ENCODE peak calls at places on chromosomes 16 and 17, in five cellular contexts. B is GM06990, E is ovary, I is uterus, P is AG09309. R is an unnamed sample.

GRCh38 chr17:40340880-40341807 is 23.4 kb downstream of the GJD3 start:
- DNase-seq in B (peak), E (peak), I (peak), P (no peak), R (peak)

GRCh38 chr17:34366051-34366450 is 3.0 kb upstream of the CCL1 start:
- DNase-seq in B (no peak), E (no peak), I (no peak), P (no peak), R (no peak)

GRCh38 chr17:51085150-51085805 is 35.4 kb downstream of the SPAG9 start:
- DNase-seq in B (no peak), E (no peak), I (no peak), P (no peak), R (no peak)

GRCh38 chr16:87240211-87241134 is 76.7 kb downstream of the C16orf95 start:
- DNase-seq in B (no peak), E (no peak), I (no peak), P (peak), R (no peak)

GRCh38 chr17:48721009-48721402 is 1.3 kb downstream of the PRAC1 start:
- DNase-seq in B (no peak), E (no peak), I (no peak), P (no peak), R (no peak)

GRCh38 chr17:76208120-76208519 is 32.2 kb downstream of the RNF157 start:
- DNase-seq in B (peak), E (no peak), I (no peak), P (no peak), R (no peak)

GRCh38 chr16:917591-918061 is 53.2 kb downstream of the LMF1 start:
- DNase-seq in B (no peak), E (no peak), I (no peak), P (no peak), R (no peak)

GRCh38 chr17:83081561-83082201 is 2.3 kb downstream of the METRNL start:
- DNase-seq in B (no peak), E (no peak), I (no peak), P (peak), R (peak)

GRCh38 chr16:64543401-64543800 is 578.5 kb downstream of the CDH11 start:
- DNase-seq in B (no peak), E (no peak), I (no peak), P (peak), R (no peak)

GRCh38 chr16:68759062-68759461 is 22.0 kb downstream of the CDH1 start:
- DNase-seq in B (no peak), E (no peak), I (no peak), P (no peak), R (no peak)

GRCh38 chr17:21201302-21201602 is 12.7 kb downstream of the TMEM11 start:
- DNase-seq in B (no peak), E (no peak), I (no peak), P (no peak), R (peak)

GRCh38 chr17:39695089-39695474 is 4.8 kb upstream of the ERBB2 start:
- DNase-seq in B (no peak), E (no peak), I (no peak), P (no peak), R (no peak)

GRCh38 chr17:63035695-63036094 is 69.7 kb downstream of the TANC2 start:
- DNase-seq in B (no peak), E (no peak), I (no peak), P (no peak), R (no peak)

GRCh38 chr16:66636199-66636598 is 31.7 kb downstream of the CMTM3 start:
- DNase-seq in B (no peak), E (no peak), I (no peak), P (no peak), R (no peak)

GRCh38 chr16:11092788-11093577 is 148.6 kb downstream of the CLEC16A start:
- DNase-seq in B (no peak), E (no peak), I (no peak), P (no peak), R (no peak)

GRCh38 chr16:1787056-1787321 is 4.2 kb downstream of the NUBP2 start:
- DNase-seq in B (no peak), E (no peak), I (no peak), P (no peak), R (no peak)

GRCh38 chr16:87809150-87809902 is 43.5 kb upstream of the KLHDC4 start:
- DNase-seq in B (peak), E (no peak), I (no peak), P (no peak), R (no peak)

GRCh38 chr17:29562615-29563014 is 4.2 kb downstream of the ABHD15 start:
- DNase-seq in B (no peak), E (no peak), I (no peak), P (no peak), R (no peak)

GRCh38 chr16:47459603-47460002 is 1.3 kb downstream of the ITFG1 start:
- DNase-seq in B (no peak), E (no peak), I (no peak), P (no peak), R (no peak)

GRCh38 chr17:82909322-82909904 is 69.6 kb upstream of the ZNF750 start:
- DNase-seq in B (no peak), E (no peak), I (no peak), P (no peak), R (no peak)

GRCh38 chr16:87177627-87178026 is 139.6 kb downstream of the C16orf95 start:
- DNase-seq in B (no peak), E (no peak), I (no peak), P (no peak), R (no peak)

GRCh38 chr17:67378444-67379250 is 1.6 kb downstream of the PITPNC1 start:
- DNase-seq in B (peak), E (peak), I (peak), P (no peak), R (peak)

DNA sequence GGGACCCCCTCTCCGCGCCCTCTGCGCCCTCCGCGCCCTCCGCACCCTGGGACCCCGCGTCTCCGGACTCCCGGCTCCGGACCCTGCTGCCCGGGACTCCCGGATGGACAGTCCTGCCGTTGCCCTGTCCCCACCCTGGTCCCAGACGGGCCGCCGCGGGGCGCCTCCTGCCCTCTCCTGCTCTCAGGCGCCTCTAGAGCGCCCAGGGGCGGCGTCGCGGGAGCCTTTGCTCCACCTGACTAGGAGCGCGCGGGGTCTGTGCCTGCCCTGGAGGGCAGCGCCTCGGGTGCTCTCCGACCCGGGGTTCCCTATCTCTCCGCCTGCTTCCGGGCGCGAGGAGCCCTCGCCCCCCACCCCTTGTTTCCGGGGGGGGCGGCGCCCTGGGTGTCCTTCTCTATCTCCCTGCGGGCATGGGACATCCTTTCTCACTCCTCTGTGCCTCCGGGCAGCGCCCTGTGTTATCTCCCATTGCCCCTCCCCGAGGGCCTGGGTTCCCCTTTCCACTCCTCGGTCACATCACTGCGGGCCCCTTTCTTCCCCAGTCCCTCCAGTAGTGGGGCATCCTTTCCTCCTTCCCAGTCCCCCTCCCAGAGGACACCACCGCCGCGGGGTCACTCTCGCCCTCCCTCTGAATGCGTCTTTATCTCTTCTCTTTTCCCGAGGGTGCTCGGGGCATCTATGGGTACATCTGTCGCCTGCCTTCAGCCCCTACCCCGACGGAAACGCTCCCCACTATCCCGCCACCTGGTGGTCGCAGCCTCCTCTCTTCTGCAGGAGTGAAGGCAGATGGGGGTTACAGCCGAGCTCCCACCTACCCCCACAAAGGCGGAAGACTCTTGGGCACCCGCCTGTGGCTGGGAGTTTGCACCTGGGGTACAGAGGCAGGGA is 865 bp downstream of the PRKCB start:
- DNase-seq in B (peak), E (no peak), I (no peak), P (no peak), R (peak)
- TF ChIP-seq CTCF in B (peak), E (no peak), I (no peak), P (no peak), R (no peak)

GRCh38 chr16:53216798-53217197 is 162.0 kb downstream of the CHD9 start:
- DNase-seq in B (no peak), E (no peak), I (no peak), P (no peak), R (no peak)

GRCh38 chr16:53219795-53220194 is 165.0 kb downstream of the CHD9 start:
- DNase-seq in B (no peak), E (no peak), I (no peak), P (no peak), R (no peak)

GRCh38 chr16:53224932-53225533 is 170.2 kb downstream of the CHD9 start:
- DNase-seq in B (no peak), E (no peak), I (no peak), P (no peak), R (no peak)

GRCh38 chr16:53220585-53220984 is 165.8 kb downstream of the CHD9 start:
- DNase-seq in B (no peak), E (no peak), I (no peak), P (peak), R (no peak)
- TF ChIP-seq CTCF in B (no peak), E (no peak), I (peak), P (peak), R (no peak)

GRCh38 chr17:17171991-17172939 is 33.9 kb downstream of the PLD6 start:
- DNase-seq in B (no peak), E (no peak), I (peak), P (no peak), R (peak)
- TF ChIP-seq CTCF in B (no peak), E (no peak), I (no peak), P (no peak), R (no peak)

GRCh38 chr17:58195518-58196123 is 3.1 kb downstream of the EPX start:
- DNase-seq in B (no peak), E (no peak), I (no peak), P (no peak), R (no peak)

GRCh38 chr17:58191259-58191896 is 1.1 kb upstream of the EPX start:
- DNase-seq in B (no peak), E (no peak), I (no peak), P (no peak), R (no peak)

GRCh38 chr17:58196610-58197009 is 4.1 kb downstream of the EPX start:
- DNase-seq in B (no peak), E (no peak), I (no peak), P (no peak), R (no peak)

GRCh38 chr17:58192612-58193011 is at the start of gene EPX:
- DNase-seq in B (no peak), E (no peak), I (no peak), P (no peak), R (no peak)

DNA sequence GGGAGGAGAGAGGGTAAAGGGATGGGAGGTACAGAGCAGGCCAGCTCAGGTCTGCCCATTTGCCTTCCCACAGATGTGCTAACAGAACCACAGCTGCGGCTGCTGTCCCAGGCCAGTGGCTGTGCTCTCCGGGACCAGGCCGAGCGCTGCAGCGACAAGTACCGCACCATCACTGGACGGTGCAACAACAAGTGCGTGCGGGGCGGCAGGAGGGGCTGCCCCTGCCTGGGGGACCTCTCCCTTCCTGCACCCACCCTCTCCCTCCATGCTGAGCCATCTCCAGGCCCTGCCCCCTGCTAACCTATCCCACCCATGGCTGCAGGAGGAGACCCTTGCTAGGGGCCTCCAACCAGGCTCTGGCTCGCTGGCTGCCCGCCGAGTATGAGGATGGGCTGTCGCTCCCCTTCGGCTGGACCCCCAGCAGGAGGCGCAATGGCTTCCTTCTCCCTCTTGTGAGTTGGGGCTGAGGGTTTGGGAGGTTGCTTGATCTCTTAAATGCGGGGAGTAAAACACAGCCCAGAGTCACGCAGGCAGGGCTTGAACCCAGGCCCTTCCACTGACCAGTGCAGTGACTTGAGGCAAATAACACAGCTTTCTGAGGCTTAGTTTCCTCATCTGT is 1.2 kb downstream of the EPX start:
- DNase-seq in B (no peak), E (no peak), I (no peak), P (no peak), R (no peak)
- TF ChIP-seq CTCF in B (no peak), E (no peak), I (no peak), P (no peak), R (no peak)